ENCODE peak calls at places on chromosomes 6 and 20, in four cellular contexts. One of them, this sample, is unnamed.

GRCh38 chr6:53042112-53042511 is 23.1 kb upstream of the FBXO9 start:
- DNase-seq in GM12878: no peak
- DNase-seq in H1: no peak
- DNase-seq in HepG2: peak; percentile 35
- DNase-seq in this sample: no peak

GRCh38 chr6:170042086-170042485 is 248.8 kb downstream of the DLL1 start:
- DNase-seq in GM12878: no peak
- DNase-seq in HepG2: no peak
- DNase-seq in H1: no peak
- DNase-seq in this sample: no peak

GRCh38 chr6:147204060-147204785 is at the start of gene STXBP5:
- DNase-seq in H1: no peak
- DNase-seq in GM12878: no peak
- DNase-seq in HepG2: peak; percentile 22
- DNase-seq in this sample: no peak

GRCh38 chr20:18057106-18057993 is at the start of gene OVOL2:
- DNase-seq in HepG2: no peak
- DNase-seq in H1: no peak
- DNase-seq in GM12878: no peak
- DNase-seq in this sample: no peak

GRCh38 chr6:99458319-99458718 is 33.2 kb upstream of the PNISR start:
- DNase-seq in HepG2: peak; percentile 47
- DNase-seq in GM12878: no peak
- DNase-seq in H1: no peak
- DNase-seq in this sample: peak; percentile 11

GRCh38 chr6:146788115-146788514 is 189.3 kb downstream of the ADGB start:
- DNase-seq in H1: no peak
- DNase-seq in GM12878: no peak
- DNase-seq in HepG2: no peak
- DNase-seq in this sample: no peak

GRCh38 chr20:43695571-43695970 is 28.7 kb downstream of the MYBL2 start:
- DNase-seq in HepG2: no peak
- DNase-seq in H1: no peak
- DNase-seq in GM12878: no peak
- DNase-seq in this sample: no peak

GRCh38 chr20:41889871-41890224 is 271.7 kb upstream of the CHD6 start:
- DNase-seq in H1: no peak
- DNase-seq in GM12878: no peak
- DNase-seq in HepG2: no peak
- DNase-seq in this sample: no peak

GRCh38 chr20:43318749-43319148 is 129.0 kb upstream of the PTPRT start:
- DNase-seq in GM12878: no peak
- DNase-seq in HepG2: no peak
- DNase-seq in H1: no peak
- DNase-seq in this sample: no peak

GRCh38 chr6:4582506-4582905 is 193.7 kb upstream of the CDYL start:
- DNase-seq in GM12878: no peak
- DNase-seq in HepG2: no peak
- DNase-seq in H1: no peak
- DNase-seq in this sample: no peak

GRCh38 chr6:134866563-134866962 is 83.3 kb downstream of the ALDH8A1 start:
- DNase-seq in H1: no peak
- DNase-seq in GM12878: no peak
- DNase-seq in HepG2: no peak
- DNase-seq in this sample: no peak

GRCh38 chr6:125787791-125788190 is 3.0 kb upstream of the NCOA7 start:
- DNase-seq in H1: no peak
- DNase-seq in GM12878: no peak
- DNase-seq in HepG2: no peak
- DNase-seq in this sample: no peak

GRCh38 chr6:29627762-29628418 is 5.1 kb downstream of the GABBR1 start:
- DNase-seq in GM12878: no peak
- DNase-seq in HepG2: no peak
- DNase-seq in H1: peak; percentile 81
- DNase-seq in this sample: peak; percentile 68

GRCh38 chr6:12870033-12870432 is 153.5 kb downstream of the PHACTR1 start:
- DNase-seq in H1: no peak
- DNase-seq in GM12878: no peak
- DNase-seq in HepG2: no peak
- DNase-seq in this sample: no peak

GRCh38 chr6:149913542-149914240 is 9.2 kb downstream of the RAET1G start:
- DNase-seq in H1: no peak
- DNase-seq in HepG2: no peak
- DNase-seq in GM12878: no peak
- DNase-seq in this sample: no peak

GRCh38 chr20:3677733-3678132 is 4.1 kb downstream of the ADAM33 start:
- DNase-seq in GM12878: no peak
- DNase-seq in H1: no peak
- DNase-seq in HepG2: no peak
- DNase-seq in this sample: no peak

GRCh38 chr6:99613398-99613704 is 6.7 kb downstream of the PRDM13 start:
- DNase-seq in HepG2: no peak
- DNase-seq in H1: no peak
- DNase-seq in GM12878: no peak
- DNase-seq in this sample: no peak

GRCh38 chr6:2155206-2155605 is 90.2 kb downstream of the GMDS start:
- DNase-seq in GM12878: no peak
- DNase-seq in H1: no peak
- DNase-seq in HepG2: no peak
- DNase-seq in this sample: no peak

GRCh38 chr6:82712826-82713225 is 349.2 kb downstream of the TPBG start:
- DNase-seq in H1: no peak
- DNase-seq in GM12878: no peak
- DNase-seq in HepG2: no peak
- DNase-seq in this sample: no peak

GRCh38 chr20:60474385-60474910 is 516.2 kb downstream of the CDH26 start:
- DNase-seq in HepG2: no peak
- DNase-seq in H1: no peak
- DNase-seq in GM12878: no peak
- DNase-seq in this sample: no peak

GRCh38 chr6:87287251-87287650 is 35.1 kb upstream of the SMIM8 start:
- DNase-seq in GM12878: no peak
- DNase-seq in HepG2: no peak
- DNase-seq in H1: no peak
- DNase-seq in this sample: no peak

GRCh38 chr6:119273799-119274595 is 75.6 kb downstream of the MAN1A1 start:
- DNase-seq in GM12878: no peak
- DNase-seq in H1: no peak
- DNase-seq in HepG2: no peak
- DNase-seq in this sample: no peak

GRCh38 chr20:60589624-60590023 is 631.4 kb downstream of the CDH26 start:
- DNase-seq in H1: peak; percentile 7
- DNase-seq in HepG2: no peak
- DNase-seq in GM12878: no peak
- DNase-seq in this sample: peak; percentile 61

GRCh38 chr6:35601331-35602132 is 87.2 kb downstream of the FKBP5 start:
- DNase-seq in HepG2: peak; percentile 63
- DNase-seq in H1: peak; percentile 9
- DNase-seq in GM12878: no peak
- DNase-seq in this sample: no peak

GRCh38 chr20:1465470-1466210 is 1.0 kb downstream of the NSFL1C start:
- DNase-seq in HepG2: no peak
- DNase-seq in H1: no peak
- DNase-seq in GM12878: no peak
- DNase-seq in this sample: no peak

GRCh38 chr20:21710341-21710740 is 4.9 kb downstream of the PAX1 start:
- DNase-seq in H1: no peak
- DNase-seq in GM12878: no peak
- DNase-seq in HepG2: no peak
- DNase-seq in this sample: no peak

GRCh38 chr6:1515280-1515679 is 94.4 kb upstream of the FOXC1 start:
- DNase-seq in H1: no peak
- DNase-seq in GM12878: no peak
- DNase-seq in HepG2: no peak
- DNase-seq in this sample: no peak

GRCh38 chr20:50149481-50150254 is 3.9 kb downstream of the PEDS1 start:
- DNase-seq in GM12878: no peak
- DNase-seq in H1: no peak
- DNase-seq in HepG2: no peak
- DNase-seq in this sample: no peak

GRCh38 chr6:150895898-150896632 is 30.6 kb downstream of the MTHFD1L start:
- DNase-seq in HepG2: no peak
- DNase-seq in H1: no peak
- DNase-seq in GM12878: no peak
- DNase-seq in this sample: no peak

GRCh38 chr6:27791182-27791939 is 120.8 kb downstream of the OR2B2 start:
- DNase-seq in GM12878: no peak
- DNase-seq in H1: no peak
- DNase-seq in HepG2: peak; percentile 76
- DNase-seq in this sample: no peak

GRCh38 chr6:143941852-143942627 is 66.0 kb downstream of the PLAGL1 start:
- DNase-seq in H1: peak; percentile 81
- DNase-seq in HepG2: peak; percentile 81
- DNase-seq in GM12878: no peak
- DNase-seq in this sample: peak; percentile 77

GRCh38 chr20:50943091-50943490 is 11.9 kb upstream of the ADNP start:
- DNase-seq in HepG2: no peak
- DNase-seq in GM12878: no peak
- DNase-seq in H1: no peak
- DNase-seq in this sample: no peak

GRCh38 chr6:15259766-15260098 is 13.9 kb downstream of the JARID2 start:
- DNase-seq in H1: no peak
- DNase-seq in GM12878: no peak
- DNase-seq in HepG2: no peak
- DNase-seq in this sample: no peak

GRCh38 chr6:15263780-15264374 is 18.0 kb downstream of the JARID2 start:
- DNase-seq in GM12878: no peak
- DNase-seq in H1: no peak
- DNase-seq in HepG2: no peak
- DNase-seq in this sample: no peak

GRCh38 chr6:15264412-15264811 is 18.5 kb downstream of the JARID2 start:
- DNase-seq in GM12878: no peak
- DNase-seq in H1: no peak
- DNase-seq in HepG2: no peak
- DNase-seq in this sample: no peak

GRCh38 chr6:15256538-15257222 is 10.8 kb downstream of the JARID2 start:
- DNase-seq in H1: no peak
- DNase-seq in HepG2: no peak
- DNase-seq in GM12878: no peak
- DNase-seq in this sample: no peak

GRCh38 chr6:15260099-15260821 is 14.4 kb downstream of the JARID2 start:
- DNase-seq in H1: no peak
- DNase-seq in GM12878: no peak
- DNase-seq in HepG2: no peak
- DNase-seq in this sample: no peak
- TF ChIP-seq SUZ12 in H1: no peak
- TF ChIP-seq SUZ12 in GM12878: no peak
- TF ChIP-seq SUZ12 in HepG2: no peak
- TF ChIP-seq SUZ12 in this sample: no peak

DNA sequence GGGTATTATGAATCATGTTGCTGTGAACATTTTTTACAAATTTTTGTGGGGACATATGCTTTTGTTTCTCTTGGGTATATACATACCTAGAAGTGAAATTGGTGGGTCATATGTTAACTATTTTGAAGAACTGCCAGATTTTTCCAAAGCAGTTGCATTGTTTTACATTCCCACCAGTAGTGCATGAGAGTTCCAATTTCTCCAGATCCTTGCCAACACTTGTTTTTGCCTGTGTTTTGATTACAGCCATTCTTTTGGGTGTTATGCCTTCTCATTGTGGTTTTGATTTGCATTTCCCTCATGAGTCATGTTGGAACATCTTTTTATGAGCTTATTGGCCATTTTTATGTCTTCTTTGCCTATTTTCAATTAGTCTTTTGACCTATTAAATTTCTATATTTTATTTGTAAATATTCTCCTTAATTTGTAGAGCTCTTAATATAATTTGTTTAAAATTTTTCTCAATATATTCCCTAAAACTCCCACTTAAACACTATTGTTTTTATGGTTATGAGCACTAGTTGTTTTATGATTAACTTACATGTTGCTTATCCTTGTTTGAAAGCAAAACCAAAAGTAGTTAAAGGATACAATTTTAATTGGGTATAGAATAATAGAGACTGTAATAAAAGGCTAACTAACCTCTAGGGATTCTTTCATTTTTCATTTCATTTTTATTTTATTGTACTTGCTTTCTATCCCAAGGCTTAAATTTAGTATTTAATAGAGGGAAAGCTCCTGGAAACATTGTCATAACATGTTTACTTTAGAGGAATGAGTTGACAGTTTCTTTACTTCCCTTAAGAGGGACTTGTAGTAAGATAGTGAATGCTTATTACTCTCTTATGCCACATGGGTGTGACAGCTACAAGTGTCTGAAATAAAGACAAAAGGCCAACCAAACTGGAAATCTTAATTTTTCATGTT is 5.5 kb downstream of the UBR2 start:
- DNase-seq in GM12878: no peak
- DNase-seq in HepG2: no peak
- DNase-seq in H1: no peak
- DNase-seq in this sample: no peak
- H3K4me1 ChIP-seq in GM12878: peaks cover 8% of the 10 kb centered on the region
- H3K4me1 ChIP-seq in HepG2: peaks cover 43% of the 10 kb centered on the region
- H3K4me1 ChIP-seq in H1: no peaks in the 10 kb centered on the region
- H3K4me1 ChIP-seq in this sample: no peaks in the 10 kb centered on the region

GRCh38 chr6:47117314-47117713 is 75.2 kb upstream of the ADGRF1 start:
- DNase-seq in GM12878: no peak
- DNase-seq in HepG2: peak; percentile 85
- DNase-seq in H1: no peak
- DNase-seq in this sample: no peak
- H3K9ac ChIP-seq in GM12878: no peak overlapping the region
- H3K9ac ChIP-seq in HepG2: peak overlapping the region; percentile 0
- H3K9ac ChIP-seq in H1: no peak overlapping the region
- H3K9ac ChIP-seq in this sample: no peak overlapping the region

GRCh38 chr6:109327959-109328358 is 54.3 kb downstream of the CD164 start:
- DNase-seq in GM12878: no peak
- DNase-seq in H1: no peak
- DNase-seq in HepG2: no peak
- DNase-seq in this sample: no peak

GRCh38 chr6:109336221-109336955 is 45.9 kb downstream of the CD164 start:
- DNase-seq in GM12878: no peak
- DNase-seq in H1: no peak
- DNase-seq in HepG2: no peak
- DNase-seq in this sample: no peak

GRCh38 chr6:109327502-109327901 is 54.8 kb downstream of the CD164 start:
- DNase-seq in HepG2: no peak
- DNase-seq in H1: no peak
- DNase-seq in GM12878: no peak
- DNase-seq in this sample: no peak

GRCh38 chr6:109330263-109330662 is 52.0 kb downstream of the CD164 start:
- DNase-seq in GM12878: no peak
- DNase-seq in H1: no peak
- DNase-seq in HepG2: no peak
- DNase-seq in this sample: no peak

DNA sequence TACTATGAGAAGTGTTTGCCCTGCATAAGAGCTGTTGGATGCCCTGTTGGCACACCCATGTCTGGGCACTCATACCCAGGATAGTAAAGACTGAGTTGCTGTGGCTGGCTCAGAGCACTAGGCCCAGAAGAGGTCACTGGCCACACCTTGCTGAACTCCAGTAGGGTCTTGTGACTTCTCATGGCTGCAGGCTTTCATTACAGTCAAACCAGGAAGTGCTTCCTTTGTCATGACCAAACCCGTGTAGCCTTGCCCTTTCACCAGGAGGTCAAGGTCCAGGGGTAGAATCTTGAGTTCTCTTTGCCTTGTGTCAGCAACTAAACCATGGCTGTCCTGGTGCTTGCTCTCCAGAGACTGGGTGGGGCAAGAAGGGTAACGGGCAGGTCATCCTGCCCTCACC is 49.5 kb downstream of the CD164 start:
- DNase-seq in GM12878: no peak
- DNase-seq in HepG2: peak; percentile 43
- DNase-seq in H1: no peak
- DNase-seq in this sample: no peak
- TF ChIP-seq SUZ12 in GM12878: no peak
- TF ChIP-seq SUZ12 in HepG2: no peak
- TF ChIP-seq SUZ12 in H1: no peak
- TF ChIP-seq SUZ12 in this sample: no peak